ENCODE peak calls at places on chromosomes 2 and 18, in seven cellular contexts. K is HCT116, L is OCI-LY7, I is SK-N-SH, O is neural progenitor cell, E is GM23338, G is hepatocyte. Y is an unnamed sample.

GRCh38 chr2:202541137-202541536 is 93.6 kb upstream of the FAM117B start:
- DNase-seq in L (no peak), K (no peak), O (no peak), I (no peak), G (no peak), E (no peak), Y (no peak)

GRCh38 chr2:128309341-128310093 is 9.2 kb downstream of the HS6ST1 start:
- DNase-seq in O (peak; percentile 88), K (no peak), L (no peak), I (peak; percentile 77), E (no peak), G (peak; percentile 80), Y (no peak)

GRCh38 chr2:160492401-160493226 is 993 bp downstream of the RBMS1 start:
- DNase-seq in I (peak; percentile 82), O (peak; percentile 95), K (peak; percentile 13), L (no peak), E (peak; percentile 93), G (peak; percentile 89), Y (peak; percentile 85)

GRCh38 chr18:23166863-23167531 is 31.7 kb downstream of the CABLES1 start:
- DNase-seq in I (peak; percentile 63), L (no peak), O (no peak), E (no peak), G (no peak), K (no peak), Y (peak; percentile 10)

GRCh38 chr2:132797551-132797950 is 127.5 kb upstream of the LYPD1 start:
- DNase-seq in O (no peak), I (no peak), G (no peak), L (no peak), E (no peak), K (no peak), Y (peak; percentile 73)

GRCh38 chr2:111222204-111222866 is 101.6 kb downstream of the BCL2L11 start:
- DNase-seq in O (no peak), I (no peak), K (no peak), E (no peak), G (no peak), L (no peak), Y (no peak)

GRCh38 chr2:238031749-238032148 is 29.1 kb upstream of the SCLY start:
- DNase-seq in K (no peak), I (no peak), L (no peak), O (no peak), G (no peak), E (no peak), Y (no peak)

GRCh38 chr2:138274421-138275291 is 226.9 kb upstream of the SPOPL start:
- DNase-seq in K (peak; percentile 15), L (no peak), E (no peak), O (no peak), I (no peak), G (no peak), Y (peak; percentile 23)

GRCh38 chr18:44715841-44716240 is 35.2 kb downstream of the SETBP1 start:
- DNase-seq in I (no peak), K (no peak), G (no peak), E (no peak), O (peak; percentile 18), L (no peak), Y (peak; percentile 56)

GRCh38 chr18:74420491-74420890 is 36.6 kb downstream of the DIPK1C start:
- DNase-seq in I (no peak), K (no peak), E (no peak), G (no peak), L (no peak), O (no peak), Y (no peak)

GRCh38 chr2:8573234-8573941 is 108.5 kb upstream of the ID2 start:
- DNase-seq in K (no peak), O (no peak), L (peak; percentile 96), G (peak; percentile 69), I (no peak), E (peak; percentile 54), Y (no peak)

GRCh38 chr2:202361133-202361532 is 15.0 kb upstream of the BMPR2 start:
- DNase-seq in I (no peak), E (no peak), L (no peak), O (no peak), K (no peak), G (no peak), Y (peak; percentile 75)

GRCh38 chr18:49813071-49813320 is 337 bp downstream of the ACAA2 start:
- DNase-seq in O (peak; percentile 41), K (no peak), L (peak; percentile 49), G (peak; percentile 60), E (peak; percentile 60), I (no peak), Y (peak; percentile 70)

GRCh38 chr2:16291226-16291625 is 350.9 kb downstream of the MYCN start:
- DNase-seq in E (no peak), K (no peak), O (no peak), I (no peak), G (no peak), L (no peak), Y (no peak)

GRCh38 chr2:80050246-80050645 is 254.3 kb downstream of the LRRTM1 start:
- DNase-seq in L (no peak), I (peak; percentile 75), G (no peak), K (no peak), E (no peak), O (no peak), Y (no peak)

GRCh38 chr2:156935611-156936010 is 321.9 kb upstream of the GALNT5 start:
- DNase-seq in K (no peak), O (peak; percentile 11), E (peak; percentile 8), I (no peak), G (no peak), L (no peak), Y (no peak)

GRCh38 chr18:71899707-71900483 is 644.2 kb downstream of the CBLN2 start:
- DNase-seq in I (peak; percentile 14), O (no peak), L (no peak), G (peak; percentile 34), E (no peak), K (no peak), Y (no peak)

GRCh38 chr2:163462993-163463392 is 272.8 kb downstream of the FIGN start:
- DNase-seq in I (no peak), G (no peak), L (no peak), E (peak; percentile 11), K (no peak), O (no peak), Y (no peak)

GRCh38 chr2:88735853-88736252 is 44.4 kb downstream of the RPIA start:
- DNase-seq in O (no peak), K (peak; percentile 37), G (peak; percentile 13), L (no peak), I (no peak), E (no peak), Y (peak; percentile 7)

GRCh38 chr2:173760553-173760952 is 204.6 kb downstream of the SP3 start:
- DNase-seq in G (no peak), I (no peak), L (no peak), E (no peak), K (no peak), O (no peak), Y (no peak)

GRCh38 chr2:197255550-197255949 is 55.0 kb downstream of the ANKRD44 start:
- DNase-seq in K (no peak), L (peak; percentile 91), O (peak; percentile 70), E (peak; percentile 44), I (peak; percentile 87), G (peak; percentile 49), Y (peak; percentile 78)

GRCh38 chr2:50582164-50582563 is 449.8 kb downstream of the NRXN1 start:
- DNase-seq in E (no peak), L (no peak), O (no peak), G (no peak), K (no peak), I (no peak), Y (no peak)

GRCh38 chr2:33131108-33131507 is 184.4 kb downstream of the LTBP1 start:
- DNase-seq in O (no peak), K (no peak), L (no peak), E (no peak), G (no peak), I (no peak), Y (peak; percentile 64)

GRCh38 chr2:9614562-9614961 is 16.2 kb downstream of the YWHAQ start:
- DNase-seq in I (no peak), O (no peak), L (no peak), K (no peak), E (no peak), G (no peak), Y (no peak)

GRCh38 chr2:9613291-9613690 is 17.5 kb downstream of the YWHAQ start:
- DNase-seq in G (no peak), O (no peak), L (no peak), I (no peak), K (no peak), E (no peak), Y (peak; percentile 84)

GRCh38 chr2:9617296-9617695 is 13.5 kb downstream of the YWHAQ start:
- DNase-seq in K (no peak), E (no peak), O (no peak), I (no peak), G (no peak), L (no peak), Y (no peak)

GRCh38 chr2:9618410-9618809 is 12.4 kb downstream of the YWHAQ start:
- DNase-seq in I (no peak), L (no peak), O (no peak), G (no peak), K (no peak), E (no peak), Y (no peak)

DNA sequence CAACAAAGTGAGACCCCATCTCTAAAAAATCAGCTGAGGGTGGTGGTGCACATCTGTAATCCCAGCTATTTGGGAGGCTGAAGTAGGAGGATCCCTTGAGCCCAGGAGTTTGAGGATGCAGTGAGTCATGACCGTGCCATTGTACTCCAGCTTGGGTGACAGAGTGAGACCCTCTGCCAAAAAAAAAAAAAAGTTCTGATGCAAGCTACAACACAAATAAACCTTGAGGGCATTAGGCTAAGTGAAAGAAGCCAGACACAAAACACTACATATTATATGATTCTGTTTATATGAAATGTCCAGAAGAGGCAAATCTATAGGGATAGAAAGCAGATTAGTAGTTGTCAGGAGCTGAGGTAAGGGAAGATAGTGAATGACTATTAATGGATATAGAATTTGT is 13.0 kb downstream of the YWHAQ start:
- DNase-seq in K (no peak), I (no peak), O (no peak), G (no peak), L (no peak), E (no peak), Y (peak; percentile 66)
- H3K4me1 ChIP-seq in K (peaks cover 7% of the 10 kb centered on the region), I (peaks cover 7% of the 10 kb centered on the region), O (no peaks in the 10 kb centered on the region), G (peaks cover 18% of the 10 kb centered on the region), L (no peaks in the 10 kb centered on the region), E (peaks cover 22% of the 10 kb centered on the region), Y (peaks cover 43% of the 10 kb centered on the region)

GRCh38 chr2:177031435-177032222 is 181.0 kb upstream of the HNRNPA3 start:
- DNase-seq in I (peak; percentile 34), G (no peak), E (peak; percentile 32), L (no peak), K (no peak), O (no peak), Y (no peak)
- H2AFZ ChIP-seq in I (no peak overlapping the region), G (no peak overlapping the region), E (peak overlapping the region; percentile 24), L (no peak overlapping the region), K (no peak overlapping the region), O (no peak overlapping the region), Y (no peak overlapping the region)

DNA sequence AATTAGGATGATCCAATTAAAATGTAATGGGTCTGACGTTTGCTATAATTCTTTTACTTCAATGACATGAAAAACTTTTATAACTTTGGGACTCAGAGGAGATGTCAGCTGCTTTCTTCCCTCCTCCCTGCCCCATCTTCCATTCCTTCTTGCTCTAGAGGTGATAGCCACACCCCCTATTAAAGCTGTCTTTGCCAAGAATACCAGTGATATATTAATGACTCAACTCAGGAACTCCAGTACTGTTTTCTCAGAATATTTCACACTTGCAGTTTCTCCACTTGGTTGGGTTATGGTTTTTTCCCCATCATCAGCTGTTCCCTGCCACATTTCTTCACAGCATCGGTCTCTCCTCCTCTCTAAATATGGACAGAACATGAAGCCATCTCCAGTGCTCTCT is 184.0 kb downstream of the KCNE4 start:
- DNase-seq in G (no peak), L (no peak), I (no peak), E (no peak), K (no peak), O (no peak), Y (peak; percentile 53)
- TF ChIP-seq EZH2phosphoT487 in G (no peak), L (no peak), I (no peak), E (no peak), K (no peak), O (no peak), Y (no peak)

GRCh38 chr18:13268746-13269285 is 50.3 kb downstream of the LDLRAD4 start:
- DNase-seq in L (no peak), I (no peak), K (no peak), O (no peak), G (peak; percentile 40), E (no peak), Y (no peak)
- H3K4me1 ChIP-seq in L (no peaks in the 10 kb centered on the region), I (peaks cover 62% of the 10 kb centered on the region), K (no peaks in the 10 kb centered on the region), O (peaks cover 14% of the 10 kb centered on the region), G (peaks cover 38% of the 10 kb centered on the region), E (no peaks in the 10 kb centered on the region), Y (peaks cover 4% of the 10 kb centered on the region)